ENCODE peak calls at places on chromosomes 2 and 18, in seven cellular contexts. One of them, this sample, is unnamed.

GRCh38 chr2:98514096-98514639 is 69.5 kb downstream of the INPP4A start:
- DNase-seq in lower leg skin: no peak
- DNase-seq in hepatocyte: no peak
- DNase-seq in upper lobe of right lung: no peak
- DNase-seq in brain microvascular endothelial cell: no peak
- DNase-seq in left lung: no peak
- DNase-seq in cardiac fibroblast: no peak
- DNase-seq in this sample: peak

GRCh38 chr2:464562-465309 is 176.8 kb upstream of the ALKAL2 start:
- DNase-seq in lower leg skin: no peak
- DNase-seq in hepatocyte: no peak
- DNase-seq in upper lobe of right lung: no peak
- DNase-seq in brain microvascular endothelial cell: no peak
- DNase-seq in left lung: no peak
- DNase-seq in cardiac fibroblast: no peak
- DNase-seq in this sample: no peak

GRCh38 chr2:176092270-176093144 is at the start of gene HOXD13:
- DNase-seq in lower leg skin: peak
- DNase-seq in hepatocyte: peak
- DNase-seq in upper lobe of right lung: no peak
- DNase-seq in brain microvascular endothelial cell: no peak
- DNase-seq in left lung: no peak
- DNase-seq in cardiac fibroblast: no peak
- DNase-seq in this sample: no peak

GRCh38 chr18:8175486-8176061 is 433.7 kb upstream of the RAB12 start:
- DNase-seq in lower leg skin: no peak
- DNase-seq in hepatocyte: no peak
- DNase-seq in upper lobe of right lung: no peak
- DNase-seq in brain microvascular endothelial cell: no peak
- DNase-seq in left lung: no peak
- DNase-seq in cardiac fibroblast: no peak
- DNase-seq in this sample: no peak

GRCh38 chr2:26178746-26179436 is 6.0 kb downstream of the GAREM2 start:
- DNase-seq in lower leg skin: peak
- DNase-seq in hepatocyte: peak
- DNase-seq in upper lobe of right lung: no peak
- DNase-seq in brain microvascular endothelial cell: no peak
- DNase-seq in left lung: no peak
- DNase-seq in cardiac fibroblast: peak
- DNase-seq in this sample: no peak

GRCh38 chr2:39913648-39914456 is 134.8 kb upstream of the THUMPD2 start:
- DNase-seq in lower leg skin: no peak
- DNase-seq in hepatocyte: peak
- DNase-seq in upper lobe of right lung: no peak
- DNase-seq in brain microvascular endothelial cell: peak
- DNase-seq in left lung: no peak
- DNase-seq in cardiac fibroblast: peak
- DNase-seq in this sample: no peak

GRCh38 chr18:22113144-22113813 is 56.1 kb upstream of the GATA6 start:
- DNase-seq in lower leg skin: no peak
- DNase-seq in hepatocyte: no peak
- DNase-seq in upper lobe of right lung: no peak
- DNase-seq in brain microvascular endothelial cell: no peak
- DNase-seq in left lung: no peak
- DNase-seq in cardiac fibroblast: no peak
- DNase-seq in this sample: no peak

GRCh38 chr2:173589604-173590277 is 235.1 kb downstream of the CDCA7 start:
- DNase-seq in lower leg skin: no peak
- DNase-seq in hepatocyte: no peak
- DNase-seq in upper lobe of right lung: no peak
- DNase-seq in brain microvascular endothelial cell: no peak
- DNase-seq in left lung: no peak
- DNase-seq in cardiac fibroblast: no peak
- DNase-seq in this sample: no peak

GRCh38 chr2:190847504-190848201 is 33.0 kb upstream of the GLS start:
- DNase-seq in lower leg skin: no peak
- DNase-seq in hepatocyte: no peak
- DNase-seq in upper lobe of right lung: no peak
- DNase-seq in brain microvascular endothelial cell: no peak
- DNase-seq in left lung: no peak
- DNase-seq in cardiac fibroblast: peak
- DNase-seq in this sample: no peak

GRCh38 chr2:104474725-104475124 is 379.2 kb upstream of the POU3F3 start:
- DNase-seq in lower leg skin: no peak
- DNase-seq in hepatocyte: peak
- DNase-seq in upper lobe of right lung: no peak
- DNase-seq in brain microvascular endothelial cell: no peak
- DNase-seq in left lung: no peak
- DNase-seq in cardiac fibroblast: no peak
- DNase-seq in this sample: no peak

GRCh38 chr2:84640386-84640785 is 124.1 kb downstream of the DNAH6 start:
- DNase-seq in lower leg skin: no peak
- DNase-seq in hepatocyte: no peak
- DNase-seq in upper lobe of right lung: no peak
- DNase-seq in brain microvascular endothelial cell: no peak
- DNase-seq in left lung: no peak
- DNase-seq in cardiac fibroblast: no peak
- DNase-seq in this sample: no peak

GRCh38 chr2:61247204-61247812 is 85.3 kb downstream of the C2orf74 start:
- DNase-seq in lower leg skin: no peak
- DNase-seq in hepatocyte: peak
- DNase-seq in upper lobe of right lung: no peak
- DNase-seq in brain microvascular endothelial cell: peak
- DNase-seq in left lung: no peak
- DNase-seq in cardiac fibroblast: peak
- DNase-seq in this sample: no peak

GRCh38 chr2:86140969-86141392 is 34.9 kb downstream of the PTCD3 start:
- DNase-seq in lower leg skin: no peak
- DNase-seq in hepatocyte: no peak
- DNase-seq in upper lobe of right lung: no peak
- DNase-seq in brain microvascular endothelial cell: no peak
- DNase-seq in left lung: no peak
- DNase-seq in cardiac fibroblast: peak
- DNase-seq in this sample: no peak

GRCh38 chr2:54557211-54557600 is 101.1 kb downstream of the SPTBN1 start:
- DNase-seq in lower leg skin: no peak
- DNase-seq in hepatocyte: no peak
- DNase-seq in upper lobe of right lung: no peak
- DNase-seq in brain microvascular endothelial cell: no peak
- DNase-seq in left lung: no peak
- DNase-seq in cardiac fibroblast: no peak
- DNase-seq in this sample: no peak
- H3K4me3 ChIP-seq in lower leg skin: no peak
- H3K4me3 ChIP-seq in hepatocyte: peak
- H3K4me3 ChIP-seq in upper lobe of right lung: peak
- H3K4me3 ChIP-seq in brain microvascular endothelial cell: peak
- H3K4me3 ChIP-seq in left lung: peak
- H3K4me3 ChIP-seq in cardiac fibroblast: no peak
- H3K4me3 ChIP-seq in this sample: peak

DNA sequence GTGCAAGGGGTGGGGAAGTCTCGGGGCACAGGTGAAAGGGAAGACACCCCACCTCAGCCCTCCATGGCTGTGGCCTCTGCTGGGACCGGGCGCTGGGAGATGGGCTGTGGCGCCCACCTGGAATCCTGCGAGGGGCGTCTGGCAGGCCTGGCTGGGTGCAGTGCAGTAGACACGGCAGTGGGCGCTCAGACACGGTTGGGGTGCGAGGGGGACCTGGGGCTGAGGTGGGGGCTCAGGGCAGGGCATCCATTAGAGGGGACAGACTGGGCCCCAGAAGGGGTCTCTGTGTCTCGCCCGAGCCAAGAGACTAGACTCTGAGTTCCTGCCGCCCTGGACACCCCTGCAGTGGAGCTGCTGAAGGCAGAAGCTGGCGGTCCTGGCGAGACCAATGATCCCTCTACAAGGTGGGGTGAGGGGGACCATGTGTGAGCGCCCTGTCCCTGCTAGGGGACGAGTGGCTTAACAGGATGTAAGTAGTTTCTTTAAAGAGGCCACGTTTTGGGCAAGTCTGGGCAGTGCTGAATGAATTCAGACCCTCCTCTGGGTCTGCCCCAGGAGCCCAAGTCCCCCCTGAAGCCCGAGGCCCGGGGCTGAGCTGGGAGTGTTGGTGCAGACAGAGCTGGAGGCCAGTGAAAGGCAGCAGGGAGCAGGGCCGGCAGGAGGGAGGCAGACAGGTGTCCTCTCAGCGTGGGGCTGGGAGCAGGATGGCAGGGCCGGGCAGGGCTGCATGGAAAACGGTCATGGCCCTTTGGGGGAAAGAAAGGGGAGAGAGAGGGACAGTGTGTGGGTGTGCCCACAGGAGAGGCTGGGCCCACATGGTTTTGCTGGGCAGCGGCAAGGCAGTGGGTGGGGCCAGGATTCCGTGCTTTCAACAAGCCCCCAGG is 57.2 kb downstream of the HS6ST1 start:
- DNase-seq in lower leg skin: peak
- DNase-seq in hepatocyte: no peak
- DNase-seq in upper lobe of right lung: peak
- DNase-seq in brain microvascular endothelial cell: no peak
- DNase-seq in left lung: no peak
- DNase-seq in cardiac fibroblast: no peak
- DNase-seq in this sample: no peak
- H3K4me3 ChIP-seq in lower leg skin: no peak
- H3K4me3 ChIP-seq in hepatocyte: no peak
- H3K4me3 ChIP-seq in upper lobe of right lung: no peak
- H3K4me3 ChIP-seq in brain microvascular endothelial cell: no peak
- H3K4me3 ChIP-seq in left lung: no peak
- H3K4me3 ChIP-seq in cardiac fibroblast: no peak
- H3K4me3 ChIP-seq in this sample: no peak

GRCh38 chr18:48941672-48942071 is 9.1 kb downstream of the SMAD7 start:
- DNase-seq in lower leg skin: no peak
- DNase-seq in hepatocyte: no peak
- DNase-seq in upper lobe of right lung: peak
- DNase-seq in brain microvascular endothelial cell: no peak
- DNase-seq in left lung: no peak
- DNase-seq in cardiac fibroblast: peak
- DNase-seq in this sample: no peak
- H3K4me3 ChIP-seq in lower leg skin: no peak
- H3K4me3 ChIP-seq in hepatocyte: peak
- H3K4me3 ChIP-seq in upper lobe of right lung: peak
- H3K4me3 ChIP-seq in brain microvascular endothelial cell: peak
- H3K4me3 ChIP-seq in left lung: peak
- H3K4me3 ChIP-seq in cardiac fibroblast: no peak
- H3K4me3 ChIP-seq in this sample: no peak

GRCh38 chr2:30422437-30422805 is 24.6 kb upstream of the LCLAT1 start:
- DNase-seq in lower leg skin: peak
- DNase-seq in hepatocyte: peak
- DNase-seq in upper lobe of right lung: no peak
- DNase-seq in brain microvascular endothelial cell: peak
- DNase-seq in left lung: no peak
- DNase-seq in cardiac fibroblast: no peak
- DNase-seq in this sample: no peak
- H3K4me3 ChIP-seq in lower leg skin: no peak
- H3K4me3 ChIP-seq in hepatocyte: no peak
- H3K4me3 ChIP-seq in upper lobe of right lung: no peak
- H3K4me3 ChIP-seq in brain microvascular endothelial cell: no peak
- H3K4me3 ChIP-seq in left lung: no peak
- H3K4me3 ChIP-seq in cardiac fibroblast: no peak
- H3K4me3 ChIP-seq in this sample: no peak

GRCh38 chr18:808502-808901 is 3.5 kb downstream of the YES1 start:
- DNase-seq in lower leg skin: no peak
- DNase-seq in hepatocyte: no peak
- DNase-seq in upper lobe of right lung: no peak
- DNase-seq in brain microvascular endothelial cell: no peak
- DNase-seq in left lung: no peak
- DNase-seq in cardiac fibroblast: peak
- DNase-seq in this sample: no peak

GRCh38 chr18:805755-806110 is 6.3 kb downstream of the YES1 start:
- DNase-seq in lower leg skin: no peak
- DNase-seq in hepatocyte: no peak
- DNase-seq in upper lobe of right lung: no peak
- DNase-seq in brain microvascular endothelial cell: no peak
- DNase-seq in left lung: no peak
- DNase-seq in cardiac fibroblast: no peak
- DNase-seq in this sample: no peak

GRCh38 chr18:809985-810642 is 1.9 kb downstream of the YES1 start:
- DNase-seq in lower leg skin: no peak
- DNase-seq in hepatocyte: no peak
- DNase-seq in upper lobe of right lung: no peak
- DNase-seq in brain microvascular endothelial cell: no peak
- DNase-seq in left lung: no peak
- DNase-seq in cardiac fibroblast: no peak
- DNase-seq in this sample: no peak

GRCh38 chr18:805008-805754 is 6.9 kb downstream of the YES1 start:
- DNase-seq in lower leg skin: no peak
- DNase-seq in hepatocyte: no peak
- DNase-seq in upper lobe of right lung: no peak
- DNase-seq in brain microvascular endothelial cell: no peak
- DNase-seq in left lung: no peak
- DNase-seq in cardiac fibroblast: no peak
- DNase-seq in this sample: no peak

DNA sequence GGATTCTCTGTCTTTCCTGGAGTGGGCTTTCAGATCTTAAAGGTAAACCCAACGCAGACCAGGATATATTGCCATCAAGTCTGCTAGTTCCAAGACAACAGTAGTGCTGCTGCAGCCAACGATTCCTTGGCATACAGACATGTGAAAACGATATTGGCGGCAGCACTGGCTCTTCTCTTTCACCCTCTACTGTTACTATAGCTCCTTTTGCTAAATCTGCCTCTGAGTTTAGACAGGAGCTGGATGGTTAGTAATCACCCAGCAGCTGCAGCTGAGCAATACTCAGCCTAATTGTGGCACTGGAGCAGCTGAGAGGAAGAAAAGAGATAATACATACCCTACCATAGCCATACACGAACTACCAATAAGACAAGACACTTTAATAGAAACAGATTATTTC is 4.0 kb downstream of the YES1 start:
- DNase-seq in lower leg skin: no peak
- DNase-seq in hepatocyte: no peak
- DNase-seq in upper lobe of right lung: no peak
- DNase-seq in brain microvascular endothelial cell: no peak
- DNase-seq in left lung: no peak
- DNase-seq in cardiac fibroblast: peak
- DNase-seq in this sample: no peak
- H3K4me3 ChIP-seq in lower leg skin: no peak
- H3K4me3 ChIP-seq in hepatocyte: no peak
- H3K4me3 ChIP-seq in upper lobe of right lung: no peak
- H3K4me3 ChIP-seq in brain microvascular endothelial cell: no peak
- H3K4me3 ChIP-seq in left lung: no peak
- H3K4me3 ChIP-seq in cardiac fibroblast: no peak
- H3K4me3 ChIP-seq in this sample: peak

GRCh38 chr18:13801260-13801601 is 22.7 kb upstream of the MC5R start:
- DNase-seq in lower leg skin: no peak
- DNase-seq in hepatocyte: no peak
- DNase-seq in upper lobe of right lung: no peak
- DNase-seq in brain microvascular endothelial cell: no peak
- DNase-seq in left lung: no peak
- DNase-seq in cardiac fibroblast: no peak
- DNase-seq in this sample: no peak
- H3K4me3 ChIP-seq in lower leg skin: no peak
- H3K4me3 ChIP-seq in hepatocyte: peak
- H3K4me3 ChIP-seq in upper lobe of right lung: peak
- H3K4me3 ChIP-seq in brain microvascular endothelial cell: no peak
- H3K4me3 ChIP-seq in left lung: no peak
- H3K4me3 ChIP-seq in cardiac fibroblast: peak
- H3K4me3 ChIP-seq in this sample: peak

DNA sequence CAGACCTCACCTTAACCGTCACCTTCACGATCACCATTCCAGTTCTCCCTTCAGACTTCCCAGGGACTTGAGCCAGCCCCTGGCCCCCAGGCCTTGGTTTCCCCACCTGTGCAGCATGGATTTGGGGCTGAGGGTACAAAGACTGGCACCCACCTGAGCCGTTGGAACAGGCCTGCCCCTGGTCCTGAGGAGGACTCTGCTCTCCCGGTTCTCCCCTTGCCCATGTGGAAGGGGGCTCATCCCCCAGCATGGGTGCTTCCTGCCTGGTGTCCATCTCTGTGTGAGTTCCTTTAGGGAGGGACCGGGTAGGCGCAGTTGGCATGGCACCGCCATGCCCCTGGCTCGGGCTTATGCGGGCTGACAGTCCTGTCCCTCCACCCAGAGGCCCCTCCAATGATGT is 10.9 kb upstream of the GPR35 start:
- DNase-seq in lower leg skin: peak
- DNase-seq in hepatocyte: no peak
- DNase-seq in upper lobe of right lung: peak
- DNase-seq in brain microvascular endothelial cell: no peak
- DNase-seq in left lung: no peak
- DNase-seq in cardiac fibroblast: no peak
- DNase-seq in this sample: no peak
- H3K4me3 ChIP-seq in lower leg skin: no peak
- H3K4me3 ChIP-seq in hepatocyte: no peak
- H3K4me3 ChIP-seq in upper lobe of right lung: no peak
- H3K4me3 ChIP-seq in brain microvascular endothelial cell: no peak
- H3K4me3 ChIP-seq in left lung: no peak
- H3K4me3 ChIP-seq in cardiac fibroblast: no peak
- H3K4me3 ChIP-seq in this sample: no peak